ENCODE peak calls at places on chromosome 17, in five cellular contexts. One of them, this sample, is unnamed. For H3K36me3 and H3K4me1, the result is how much of the 10 kb centered on the place peaks cover.

GRCh38 chr17:42525221-42525620 is 10.8 kb upstream of the NAGLU start:
- DNase-seq in tibial nerve: no peak
- DNase-seq in cardiac muscle cell: no peak
- DNase-seq in OCI-LY7: no peak
- DNase-seq in body of pancreas: no peak
- DNase-seq in this sample: no peak

GRCh38 chr17:82230627-82231311 is 1.9 kb downstream of the SLC16A3 start:
- DNase-seq in tibial nerve: peak
- DNase-seq in cardiac muscle cell: peak
- DNase-seq in OCI-LY7: no peak
- DNase-seq in body of pancreas: no peak
- DNase-seq in this sample: peak

GRCh38 chr17:27408891-27409290 is 47.4 kb upstream of the KSR1 start:
- DNase-seq in tibial nerve: no peak
- DNase-seq in cardiac muscle cell: no peak
- DNase-seq in OCI-LY7: no peak
- DNase-seq in body of pancreas: no peak
- DNase-seq in this sample: no peak

GRCh38 chr17:48681609-48682008 is 40.7 kb downstream of the PRAC1 start:
- DNase-seq in tibial nerve: no peak
- DNase-seq in cardiac muscle cell: no peak
- DNase-seq in OCI-LY7: no peak
- DNase-seq in body of pancreas: no peak
- DNase-seq in this sample: no peak

GRCh38 chr17:81813371-81813684 is 9.4 kb downstream of the GCGR start:
- DNase-seq in tibial nerve: no peak
- DNase-seq in cardiac muscle cell: no peak
- DNase-seq in OCI-LY7: no peak
- DNase-seq in body of pancreas: no peak
- DNase-seq in this sample: no peak

GRCh38 chr17:81741594-81742452 is 29.7 kb downstream of the SLC25A10 start:
- DNase-seq in tibial nerve: no peak
- DNase-seq in cardiac muscle cell: no peak
- DNase-seq in OCI-LY7: no peak
- DNase-seq in body of pancreas: no peak
- DNase-seq in this sample: no peak

GRCh38 chr17:32386844-32387243 is 36.9 kb downstream of the ZNF207 start:
- DNase-seq in tibial nerve: no peak
- DNase-seq in cardiac muscle cell: no peak
- DNase-seq in OCI-LY7: no peak
- DNase-seq in body of pancreas: no peak
- DNase-seq in this sample: no peak

GRCh38 chr17:61805399-61805798 is 57.9 kb downstream of the BRIP1 start:
- DNase-seq in tibial nerve: no peak
- DNase-seq in cardiac muscle cell: no peak
- DNase-seq in OCI-LY7: no peak
- DNase-seq in body of pancreas: no peak
- DNase-seq in this sample: no peak

GRCh38 chr17:41352597-41353366 is 2.2 kb upstream of the KRT33A start:
- DNase-seq in tibial nerve: no peak
- DNase-seq in cardiac muscle cell: peak
- DNase-seq in OCI-LY7: no peak
- DNase-seq in body of pancreas: no peak
- DNase-seq in this sample: no peak

GRCh38 chr17:76537578-76538280 is at the start of gene CYGB:
- DNase-seq in tibial nerve: peak
- DNase-seq in cardiac muscle cell: peak
- DNase-seq in OCI-LY7: no peak
- DNase-seq in body of pancreas: no peak
- DNase-seq in this sample: peak

GRCh38 chr17:69179227-69179952 is 37.7 kb upstream of the ABCA6 start:
- DNase-seq in tibial nerve: peak
- DNase-seq in cardiac muscle cell: no peak
- DNase-seq in OCI-LY7: no peak
- DNase-seq in body of pancreas: no peak
- DNase-seq in this sample: no peak

GRCh38 chr17:9842057-9842758 is 16.5 kb downstream of the GLP2R start:
- DNase-seq in tibial nerve: peak
- DNase-seq in cardiac muscle cell: no peak
- DNase-seq in OCI-LY7: no peak
- DNase-seq in body of pancreas: no peak
- DNase-seq in this sample: peak

GRCh38 chr17:30961213-30962188 is 9.3 kb upstream of the RNF135 start:
- DNase-seq in tibial nerve: no peak
- DNase-seq in cardiac muscle cell: no peak
- DNase-seq in OCI-LY7: peak
- DNase-seq in body of pancreas: no peak
- DNase-seq in this sample: peak

GRCh38 chr17:2948721-2949468 is 114.5 kb downstream of the OR1D5 start:
- DNase-seq in tibial nerve: no peak
- DNase-seq in cardiac muscle cell: no peak
- DNase-seq in OCI-LY7: no peak
- DNase-seq in body of pancreas: no peak
- DNase-seq in this sample: no peak

GRCh38 chr17:27891841-27892240 is 1.3 kb downstream of the LYRM9 start:
- DNase-seq in tibial nerve: no peak
- DNase-seq in cardiac muscle cell: no peak
- DNase-seq in OCI-LY7: no peak
- DNase-seq in body of pancreas: no peak
- DNase-seq in this sample: no peak

GRCh38 chr17:40646791-40647548 is 648 bp downstream of the SMARCE1 start:
- DNase-seq in tibial nerve: no peak
- DNase-seq in cardiac muscle cell: peak
- DNase-seq in OCI-LY7: peak
- DNase-seq in body of pancreas: no peak
- DNase-seq in this sample: peak

GRCh38 chr17:30292490-30292858 is 730 bp upstream of the BLMH start:
- DNase-seq in tibial nerve: no peak
- DNase-seq in cardiac muscle cell: no peak
- DNase-seq in OCI-LY7: no peak
- DNase-seq in body of pancreas: no peak
- DNase-seq in this sample: no peak

GRCh38 chr17:21218101-21218500 is 4.1 kb upstream of the TMEM11 start:
- DNase-seq in tibial nerve: no peak
- DNase-seq in cardiac muscle cell: peak
- DNase-seq in OCI-LY7: no peak
- DNase-seq in body of pancreas: no peak
- DNase-seq in this sample: no peak

GRCh38 chr17:43200127-43200526 is 11.5 kb upstream of the TMEM106A start:
- DNase-seq in tibial nerve: no peak
- DNase-seq in cardiac muscle cell: no peak
- DNase-seq in OCI-LY7: peak
- DNase-seq in body of pancreas: no peak
- DNase-seq in this sample: no peak

GRCh38 chr17:1720856-1721386 is 3.6 kb upstream of the WDR81 start:
- DNase-seq in tibial nerve: peak
- DNase-seq in cardiac muscle cell: peak
- DNase-seq in OCI-LY7: peak
- DNase-seq in body of pancreas: peak
- DNase-seq in this sample: peak

GRCh38 chr17:13171790-13172189 is 154.0 kb upstream of the ELAC2 start:
- DNase-seq in tibial nerve: no peak
- DNase-seq in cardiac muscle cell: no peak
- DNase-seq in OCI-LY7: no peak
- DNase-seq in body of pancreas: no peak
- DNase-seq in this sample: no peak

GRCh38 chr17:13030459-13031305 is 12.9 kb upstream of the ELAC2 start:
- DNase-seq in tibial nerve: peak
- DNase-seq in cardiac muscle cell: peak
- DNase-seq in OCI-LY7: peak
- DNase-seq in body of pancreas: peak
- DNase-seq in this sample: peak

GRCh38 chr17:10824874-10825273 is 13.0 kb downstream of the PIRT start:
- DNase-seq in tibial nerve: no peak
- DNase-seq in cardiac muscle cell: no peak
- DNase-seq in OCI-LY7: no peak
- DNase-seq in body of pancreas: no peak
- DNase-seq in this sample: no peak

GRCh38 chr17:19554393-19554792 is 20.7 kb downstream of the SLC47A1 start:
- DNase-seq in tibial nerve: no peak
- DNase-seq in cardiac muscle cell: peak
- DNase-seq in OCI-LY7: no peak
- DNase-seq in body of pancreas: no peak
- DNase-seq in this sample: no peak
- H3K36me3 ChIP-seq in tibial nerve: under half
- H3K36me3 ChIP-seq in cardiac muscle cell: under half
- H3K36me3 ChIP-seq in OCI-LY7: under half
- H3K36me3 ChIP-seq in body of pancreas: under half
- H3K36me3 ChIP-seq in this sample: under half

GRCh38 chr17:57084802-57085447 is at the start of gene AKAP1:
- DNase-seq in tibial nerve: peak
- DNase-seq in cardiac muscle cell: peak
- DNase-seq in OCI-LY7: peak
- DNase-seq in body of pancreas: peak
- DNase-seq in this sample: peak
- H3K4me3 ChIP-seq in tibial nerve: peak
- H3K4me3 ChIP-seq in cardiac muscle cell: peak
- H3K4me3 ChIP-seq in OCI-LY7: peak
- H3K4me3 ChIP-seq in body of pancreas: peak
- H3K4me3 ChIP-seq in this sample: peak

GRCh38 chr17:78343099-78343432 is 16.8 kb downstream of the SOCS3 start:
- DNase-seq in tibial nerve: peak
- DNase-seq in cardiac muscle cell: no peak
- DNase-seq in OCI-LY7: no peak
- DNase-seq in body of pancreas: no peak
- DNase-seq in this sample: peak
- H3K4me1 ChIP-seq in tibial nerve: under half
- H3K4me1 ChIP-seq in cardiac muscle cell: under half
- H3K4me1 ChIP-seq in OCI-LY7: under half
- H3K4me1 ChIP-seq in body of pancreas: half or more
- H3K4me1 ChIP-seq in this sample: under half

DNA sequence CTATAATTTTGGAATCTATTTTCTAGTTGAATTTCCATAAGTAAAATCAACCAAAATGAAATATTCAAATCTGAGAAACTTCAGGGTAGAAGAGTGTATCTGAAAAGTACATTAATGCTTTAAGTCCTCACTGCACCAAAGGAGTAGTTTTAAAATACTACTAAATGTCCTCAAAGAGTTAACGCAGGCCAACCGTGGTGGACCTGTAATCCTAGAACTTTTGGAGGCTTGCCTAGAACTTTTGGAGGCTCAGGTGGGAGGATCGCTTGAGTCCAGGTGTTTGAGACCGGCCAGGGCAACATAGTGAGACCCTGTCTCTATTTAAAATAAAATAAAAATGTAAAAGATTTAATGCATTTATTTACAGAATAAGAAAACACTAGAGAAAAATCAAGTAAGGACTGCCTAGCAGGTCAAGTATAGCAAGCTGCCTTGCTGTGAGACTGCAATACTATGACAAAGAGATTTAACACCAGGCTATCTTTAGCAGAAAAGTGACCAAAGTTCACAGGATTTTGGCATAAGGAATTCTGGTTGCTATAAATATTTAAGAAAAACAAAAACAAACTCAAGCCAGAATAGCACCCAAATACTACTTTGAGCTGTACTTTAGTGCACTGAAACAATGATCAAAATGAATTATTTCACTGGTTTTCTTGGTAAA is 41.0 kb downstream of the CHCT1 start:
- DNase-seq in tibial nerve: no peak
- DNase-seq in cardiac muscle cell: no peak
- DNase-seq in OCI-LY7: no peak
- DNase-seq in body of pancreas: no peak
- DNase-seq in this sample: no peak
- H3K36me3 ChIP-seq in tibial nerve: under half
- H3K36me3 ChIP-seq in cardiac muscle cell: half or more
- H3K36me3 ChIP-seq in OCI-LY7: half or more
- H3K36me3 ChIP-seq in body of pancreas: under half
- H3K36me3 ChIP-seq in this sample: half or more

GRCh38 chr17:80153004-80153403 is 6.1 kb upstream of the EIF4A3 start:
- DNase-seq in tibial nerve: no peak
- DNase-seq in cardiac muscle cell: no peak
- DNase-seq in OCI-LY7: peak
- DNase-seq in body of pancreas: no peak
- DNase-seq in this sample: no peak

GRCh38 chr17:80154166-80154565 is 7.2 kb upstream of the EIF4A3 start:
- DNase-seq in tibial nerve: no peak
- DNase-seq in cardiac muscle cell: no peak
- DNase-seq in OCI-LY7: peak
- DNase-seq in body of pancreas: no peak
- DNase-seq in this sample: no peak

GRCh38 chr17:80151333-80151732 is 4.4 kb upstream of the EIF4A3 start:
- DNase-seq in tibial nerve: no peak
- DNase-seq in cardiac muscle cell: no peak
- DNase-seq in OCI-LY7: no peak
- DNase-seq in body of pancreas: no peak
- DNase-seq in this sample: peak

GRCh38 chr17:80147035-80147939 is at the start of gene EIF4A3:
- DNase-seq in tibial nerve: peak
- DNase-seq in cardiac muscle cell: peak
- DNase-seq in OCI-LY7: peak
- DNase-seq in body of pancreas: peak
- DNase-seq in this sample: peak

GRCh38 chr17:80152057-80152831 is 5.3 kb upstream of the EIF4A3 start:
- DNase-seq in tibial nerve: no peak
- DNase-seq in cardiac muscle cell: no peak
- DNase-seq in OCI-LY7: peak
- DNase-seq in body of pancreas: no peak
- DNase-seq in this sample: no peak
- H3K4me3 ChIP-seq in tibial nerve: no peak
- H3K4me3 ChIP-seq in cardiac muscle cell: no peak
- H3K4me3 ChIP-seq in OCI-LY7: peak
- H3K4me3 ChIP-seq in body of pancreas: no peak
- H3K4me3 ChIP-seq in this sample: no peak

GRCh38 chr17:17770371-17771059 is 66.3 kb downstream of the SREBF1 start:
- DNase-seq in tibial nerve: no peak
- DNase-seq in cardiac muscle cell: no peak
- DNase-seq in OCI-LY7: no peak
- DNase-seq in body of pancreas: no peak
- DNase-seq in this sample: no peak
- H3K4me1 ChIP-seq in tibial nerve: under half
- H3K4me1 ChIP-seq in cardiac muscle cell: under half
- H3K4me1 ChIP-seq in OCI-LY7: under half
- H3K4me1 ChIP-seq in body of pancreas: under half
- H3K4me1 ChIP-seq in this sample: under half

DNA sequence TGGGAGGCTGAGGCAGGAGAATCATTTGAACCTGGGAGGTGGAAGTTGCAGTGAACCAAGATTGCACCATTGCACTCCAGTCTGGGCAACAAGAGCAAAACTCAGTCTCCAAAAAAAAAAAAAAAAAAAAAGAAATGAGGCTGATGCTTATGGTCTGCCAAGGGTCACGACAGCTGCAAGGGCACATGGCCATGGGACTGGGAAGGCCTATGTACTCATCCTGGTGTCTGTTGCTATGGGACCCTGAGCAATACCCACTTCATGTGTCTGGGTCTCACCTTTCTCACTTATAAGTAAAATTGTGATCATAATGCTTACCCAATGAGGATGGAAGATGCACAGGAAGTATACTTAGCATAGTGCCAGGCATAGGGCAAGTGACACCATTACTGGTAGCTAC is 16.6 kb downstream of the MIEF2 start:
- DNase-seq in tibial nerve: no peak
- DNase-seq in cardiac muscle cell: no peak
- DNase-seq in OCI-LY7: no peak
- DNase-seq in body of pancreas: no peak
- DNase-seq in this sample: no peak
- H3K36me3 ChIP-seq in tibial nerve: under half
- H3K36me3 ChIP-seq in cardiac muscle cell: under half
- H3K36me3 ChIP-seq in OCI-LY7: half or more
- H3K36me3 ChIP-seq in body of pancreas: under half
- H3K36me3 ChIP-seq in this sample: half or more

This sample was measured in SJSA1.